ENCODE peak calls at places on chromosomes 11 and 22, in six cellular contexts. I is psoas muscle, M is dorsolateral prefrontal cortex, J is Peyer's patch, B is cardiac muscle cell, G is breast epithelium. V is an unnamed sample.
A peak's percentile ranks its signal among the peaks of the same experiment; 100 is the strongest.

GRCh38 chr11:46391186-46391577 is 394 bp downstream of the CHRM4 start:
- DNase-seq in I (no peak), B (no peak), J (no peak), M (no peak), G (no peak), V (no peak)

GRCh38 chr11:46850829-46851380 is 4.8 kb upstream of the CKAP5 start:
- DNase-seq in G (no peak), J (no peak), M (no peak), I (no peak), B (no peak), V (no peak)

GRCh38 chr22:29071261-29072045 is 1.4 kb upstream of the KREMEN1 start:
- DNase-seq in I (no peak), J (no peak), M (no peak), G (peak; percentile 59), B (peak; percentile 36), V (no peak)

GRCh38 chr22:44532466-44533025 is 34.5 kb upstream of the RTL6 start:
- DNase-seq in J (no peak), M (no peak), B (no peak), G (no peak), I (no peak), V (no peak)

GRCh38 chr22:42844756-42845155 is 12.3 kb downstream of the ARFGAP3 start:
- DNase-seq in B (peak; percentile 5), G (no peak), J (no peak), M (no peak), I (no peak), V (no peak)

GRCh38 chr11:71309181-71309580 is 56.8 kb upstream of the SHANK2 start:
- DNase-seq in M (no peak), B (no peak), J (no peak), I (no peak), G (no peak), V (no peak)

GRCh38 chr11:15972838-15973237 is 383.5 kb downstream of the SOX6 start:
- DNase-seq in B (no peak), G (no peak), I (no peak), J (no peak), M (no peak), V (no peak)

GRCh38 chr11:6646040-6646439 is 9.6 kb downstream of the DCHS1 start:
- DNase-seq in B (peak; percentile 79), J (no peak), M (no peak), G (no peak), I (peak; percentile 91), V (no peak)

GRCh38 chr11:111977141-111978027 is 40.2 kb downstream of the DIXDC1 start:
- DNase-seq in B (peak; percentile 54), I (peak; percentile 86), J (no peak), G (peak; percentile 76), M (peak; percentile 66), V (no peak)

GRCh38 chr11:78228467-78228866 is 39.7 kb downstream of the USP35 start:
- DNase-seq in J (no peak), B (peak; percentile 74), I (no peak), G (no peak), M (peak; percentile 32), V (no peak)

GRCh38 chr11:9001736-9002135 is 2.1 kb downstream of the NRIP3 start:
- DNase-seq in G (no peak), M (no peak), B (peak; percentile 65), J (no peak), I (no peak), V (peak; percentile 67)

GRCh38 chr11:67642490-67643120 is 3.0 kb upstream of the TBX10 start:
- DNase-seq in G (no peak), I (no peak), M (no peak), J (no peak), B (no peak), V (no peak)

GRCh38 chr11:95908826-95909225 is 15.1 kb downstream of the MTMR2 start:
- DNase-seq in G (no peak), B (peak; percentile 21), J (no peak), M (no peak), I (no peak), V (no peak)

GRCh38 chr11:119148855-119149370 is at the start of gene ABCG4:
- DNase-seq in I (no peak), M (no peak), J (peak; percentile 17), B (no peak), G (no peak), V (no peak)

GRCh38 chr11:7826316-7826715 is 29.6 kb upstream of the OR5P2 start:
- DNase-seq in J (no peak), M (no peak), G (no peak), I (no peak), B (no peak), V (no peak)

GRCh38 chr22:37369536-37369935 is 57.7 kb downstream of the ELFN2 start:
- DNase-seq in M (no peak), B (no peak), I (no peak), J (no peak), G (no peak), V (no peak)

GRCh38 chr22:17777005-17777716 is 2.9 kb upstream of the BID start:
- DNase-seq in M (no peak), I (peak; percentile 66), J (peak; percentile 78), G (no peak), B (no peak), V (no peak)

GRCh38 chr11:130726234-130726559 is 190.1 kb downstream of the SNX19 start:
- DNase-seq in I (peak; percentile 65), G (no peak), J (no peak), B (peak; percentile 78), M (no peak), V (no peak)

GRCh38 chr11:3124821-3125220 is 40.3 kb downstream of the OSBPL5 start:
- DNase-seq in I (peak; percentile 53), G (no peak), M (no peak), J (no peak), B (no peak), V (no peak)

GRCh38 chr11:104286129-104286528 is 122.2 kb upstream of the PDGFD start:
- DNase-seq in J (no peak), I (no peak), B (peak; percentile 28), G (no peak), M (no peak), V (no peak)

GRCh38 chr11:20310137-20310536 is 53.4 kb upstream of the HTATIP2 start:
- DNase-seq in B (no peak), I (no peak), J (no peak), M (peak; percentile 79), G (no peak), V (no peak)

GRCh38 chr11:114616516-114616915 is 20.9 kb upstream of the NXPE4 start:
- DNase-seq in B (no peak), J (no peak), G (no peak), M (no peak), I (no peak), V (no peak)

GRCh38 chr22:40332319-40332781 is 13.9 kb upstream of the ADSL start:
- DNase-seq in B (peak; percentile 50), J (no peak), G (no peak), M (no peak), I (no peak), V (no peak)

GRCh38 chr11:65218446-65218845 is 36.7 kb downstream of the CAPN1 start:
- DNase-seq in B (no peak), M (no peak), G (no peak), J (no peak), I (no peak), V (no peak)

GRCh38 chr11:65214212-65214845 is 32.6 kb downstream of the CAPN1 start:
- DNase-seq in I (no peak), B (no peak), M (no peak), J (no peak), G (no peak), V (no peak)

GRCh38 chr11:65217441-65218423 is 36.0 kb downstream of the CAPN1 start:
- DNase-seq in J (no peak), I (no peak), M (no peak), B (no peak), G (no peak), V (no peak)

GRCh38 chr11:65215441-65216076 is 33.8 kb downstream of the CAPN1 start:
- DNase-seq in I (no peak), J (no peak), G (no peak), M (no peak), B (no peak), V (no peak)

GRCh38 chr11:65216830-65217229 is 35.1 kb downstream of the CAPN1 start:
- DNase-seq in G (no peak), I (no peak), M (no peak), B (no peak), J (no peak), V (no peak)
- TF ChIP-seq CTCF in G (no peak), I (no peak), M (no peak), B (no peak), J (no peak), V (no peak)

DNA sequence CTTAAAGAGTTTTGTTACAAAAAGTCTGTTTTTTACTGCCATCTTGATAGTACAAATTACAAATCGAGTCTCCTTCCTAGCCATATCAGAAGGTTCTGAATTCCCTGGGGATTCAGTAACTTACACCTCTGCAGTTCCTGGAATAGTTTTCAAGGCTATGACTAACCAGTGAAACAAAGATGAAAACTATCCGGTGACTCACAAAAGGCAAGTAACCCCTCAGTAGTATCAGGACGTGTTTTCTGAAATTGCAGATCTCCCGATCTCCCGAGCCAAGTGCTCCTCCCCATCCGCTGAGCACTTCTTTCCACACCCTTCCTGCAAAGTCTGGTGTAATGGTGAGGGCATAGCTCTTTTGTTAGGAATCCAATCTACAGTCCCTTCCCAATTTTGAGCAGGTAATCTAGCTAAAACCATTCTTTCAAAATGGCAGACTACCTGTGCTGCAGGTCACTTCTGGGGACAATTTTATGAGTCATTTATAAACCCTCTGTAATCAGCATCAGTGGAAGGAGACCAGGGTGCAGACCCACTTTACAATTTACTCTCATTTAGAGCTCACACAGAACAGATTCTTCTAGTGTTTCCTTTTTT is 7.7 kb downstream of the E2F8 start:
- DNase-seq in J (no peak), I (no peak), M (no peak), B (peak; percentile 76), G (no peak), V (peak; percentile 31)
- H3K4me3 ChIP-seq in J (no peak overlapping the region), I (no peak overlapping the region), M (no peak overlapping the region), B (no peak overlapping the region), G (no peak overlapping the region), V (no peak overlapping the region)

GRCh38 chr22:33579448-33580093 is 340.7 kb downstream of the LARGE1 start:
- DNase-seq in I (peak; percentile 64), G (peak; percentile 57), B (peak; percentile 53), M (peak; percentile 43), J (peak; percentile 70), V (no peak)
- TF ChIP-seq CTCF in I (peak; percentile 95), G (peak; percentile 64), B (peak; percentile 95), M (peak; percentile 94), J (peak; percentile 87), V (peak; percentile 91)

DNA sequence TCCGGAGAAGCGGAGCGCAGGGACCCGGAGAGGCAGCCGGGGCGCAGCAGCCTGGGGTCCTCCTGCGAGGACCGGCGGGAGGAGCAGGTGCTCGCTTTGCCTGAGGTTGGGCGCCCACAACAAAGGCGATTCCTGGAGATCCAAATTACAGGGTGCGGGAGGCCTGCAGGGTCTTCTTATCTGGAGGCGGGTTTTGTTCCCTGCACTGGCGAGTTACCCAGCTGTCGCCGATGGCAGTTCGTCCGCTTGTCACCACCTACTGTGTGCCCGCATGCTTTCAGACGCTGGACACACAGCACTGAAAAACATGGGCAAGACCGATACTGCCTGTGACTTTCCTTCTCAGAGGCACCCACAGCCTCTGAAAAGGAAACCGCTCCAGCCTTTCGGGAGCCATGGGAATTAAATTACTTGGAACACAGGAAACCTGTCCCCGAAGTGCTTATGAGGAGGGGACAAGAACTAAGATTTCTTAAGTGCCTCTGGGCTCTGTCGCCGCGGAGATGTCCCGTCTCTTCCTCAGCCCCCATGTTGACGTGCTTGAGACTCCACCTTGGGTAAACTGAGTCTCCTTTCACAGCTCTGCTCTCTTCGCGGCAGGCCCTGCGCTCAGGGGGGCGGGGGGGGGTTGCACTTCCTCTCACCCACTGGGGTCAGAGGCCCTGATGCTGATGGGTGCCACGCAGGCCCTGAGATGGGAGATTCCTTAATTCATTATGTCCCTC is 1.3 kb upstream of the ZFTA start:
- DNase-seq in J (no peak), B (no peak), M (no peak), G (no peak), I (peak; percentile 62), V (no peak)
- H3K4me3 ChIP-seq in J (peak overlapping the region; percentile 82), B (peak overlapping the region; percentile 85), M (peak overlapping the region; percentile 83), G (peak overlapping the region; percentile 88), I (peak overlapping the region; percentile 87), V (peak overlapping the region; percentile 70)

GRCh38 chr11:33344611-33345010 is 87.4 kb downstream of the HIPK3 start:
- DNase-seq in J (no peak), B (peak; percentile 20), M (no peak), G (no peak), I (no peak), V (no peak)
- TF ChIP-seq CTCF in J (no peak), B (peak; percentile 11), M (no peak), G (no peak), I (peak; percentile 22), V (no peak)